ENCODE peak calls at places on chromosome 10, in seven cellular contexts. K, V, I, T, G, O and N are unnamed samples.

GRCh38 chr10:90884414-90884813 is 12.6 kb downstream of the RPP30 start:
- DNase-seq in K (no peak), G (no peak), V (no peak), T (no peak), O (no peak), I (no peak), N (no peak)

GRCh38 chr10:119315128-119316001 is 108.0 kb downstream of the GRK5 start:
- DNase-seq in G (no peak), O (no peak), T (no peak), K (peak; percentile 84), V (peak; percentile 35), I (peak; percentile 50), N (no peak)

GRCh38 chr10:79397051-79397450 is 48.4 kb downstream of the ZCCHC24 start:
- DNase-seq in O (no peak), T (no peak), G (no peak), I (no peak), V (no peak), K (no peak), N (no peak)

GRCh38 chr10:132281915-132282666 is 25.7 kb downstream of the STK32C start:
- DNase-seq in O (no peak), G (peak; percentile 65), I (no peak), K (no peak), V (no peak), T (no peak), N (peak; percentile 87)

GRCh38 chr10:80871083-80871482 is 333.4 kb downstream of the SH2D4B start:
- DNase-seq in K (no peak), O (no peak), I (no peak), T (no peak), G (no peak), V (no peak), N (no peak)

GRCh38 chr10:79229830-79230562 is 117.3 kb upstream of the PPIF start:
- DNase-seq in O (no peak), G (no peak), K (no peak), T (no peak), V (no peak), I (no peak), N (no peak)

GRCh38 chr10:329361-330099 is 194.3 kb downstream of the ZMYND11 start:
- DNase-seq in K (peak; percentile 81), T (peak; percentile 87), G (peak; percentile 82), V (peak; percentile 94), I (peak; percentile 83), O (peak; percentile 90), N (no peak)

GRCh38 chr10:26488344-26488743 is 50.2 kb downstream of the APBB1IP start:
- DNase-seq in K (peak; percentile 34), T (no peak), O (no peak), V (no peak), I (no peak), G (no peak), N (no peak)

GRCh38 chr10:26859241-26860025 is 1.3 kb downstream of the ABI1 start:
- DNase-seq in I (no peak), V (no peak), K (no peak), T (no peak), G (no peak), O (no peak), N (no peak)

GRCh38 chr10:12350167-12350872 is 973 bp downstream of the CAMK1D start:
- DNase-seq in O (no peak), V (peak; percentile 70), I (no peak), K (no peak), T (peak; percentile 71), G (peak; percentile 32), N (no peak)

GRCh38 chr10:12350925-12351324 is 1.6 kb downstream of the CAMK1D start:
- DNase-seq in G (no peak), K (no peak), I (no peak), O (no peak), V (peak; percentile 25), T (no peak), N (no peak)

GRCh38 chr10:12349628-12350166 is 350 bp downstream of the CAMK1D start:
- DNase-seq in O (no peak), T (no peak), I (no peak), G (no peak), K (no peak), V (no peak), N (no peak)

GRCh38 chr10:12348341-12348869 is 942 bp upstream of the CAMK1D start:
- DNase-seq in G (no peak), T (peak; percentile 84), V (peak; percentile 50), K (no peak), I (no peak), O (no peak), N (no peak)

DNA sequence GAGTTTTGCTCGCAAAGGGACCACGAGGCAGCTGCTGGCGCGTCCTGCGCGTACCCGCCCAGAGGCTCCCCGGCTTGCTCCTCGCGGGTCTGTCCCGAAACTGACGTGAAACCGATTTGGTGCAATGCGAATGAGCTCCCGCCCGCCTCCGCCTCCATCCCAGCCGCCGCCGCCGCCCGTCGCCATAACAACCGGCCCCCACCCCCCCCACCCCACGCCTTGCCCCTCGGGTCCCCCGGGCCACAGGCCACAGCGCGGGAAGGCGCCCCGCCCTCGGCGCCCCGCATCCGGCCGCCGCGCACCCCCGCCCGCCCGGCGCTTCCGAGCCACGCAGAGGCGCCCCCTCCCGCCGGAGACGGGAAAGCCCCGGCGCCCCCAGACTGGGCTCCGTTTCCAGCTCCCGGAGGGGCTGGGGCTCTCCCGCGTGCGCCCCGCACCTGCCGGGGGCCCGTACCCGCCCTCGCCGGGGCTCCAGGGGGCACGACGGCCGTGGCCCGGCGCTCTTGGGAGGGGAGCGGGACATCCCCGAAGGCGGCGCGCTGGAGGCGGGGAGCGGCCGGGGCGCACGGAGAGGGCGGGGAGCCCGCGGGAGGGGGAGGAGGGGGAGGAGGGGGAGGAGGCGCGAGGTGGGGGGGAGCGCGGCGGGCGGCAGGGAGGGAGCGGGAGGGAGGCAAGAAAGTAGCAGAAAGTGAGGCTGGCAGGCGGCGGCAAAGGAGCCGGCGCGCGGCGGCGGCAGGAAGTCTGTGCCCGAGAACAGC is at the start of gene CAMK1D:
- DNase-seq in G (peak; percentile 68), K (no peak), T (peak; percentile 91), V (peak; percentile 84), I (peak; percentile 49), O (peak; percentile 92), N (no peak)
- TF ChIP-seq CTCF in G (peak; percentile 36), K (no peak), T (no peak), V (peak; percentile 10), I (peak; percentile 71), O (peak; percentile 49), N (peak; percentile 77)

DNA sequence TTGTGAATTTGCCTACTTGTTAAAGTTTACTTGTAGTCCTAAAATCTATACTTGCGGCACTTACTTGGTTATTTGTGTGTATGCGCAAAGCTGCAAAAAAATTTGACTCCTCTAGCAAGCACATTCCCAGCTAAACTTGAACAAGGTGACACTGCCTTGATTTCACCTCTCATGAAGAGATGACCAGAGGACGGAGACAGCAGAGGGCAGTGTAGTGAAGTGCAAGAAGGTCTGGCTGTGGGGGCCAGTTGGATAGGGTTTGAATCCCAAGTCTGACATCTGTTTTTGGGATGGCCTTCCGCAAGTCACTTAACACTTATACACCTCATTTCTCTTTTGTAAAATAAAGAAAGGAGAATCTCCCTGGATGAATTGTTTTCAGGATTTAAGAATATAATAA is 15.7 kb downstream of the SLK start:
- DNase-seq in O (no peak), V (peak; percentile 46), G (peak; percentile 27), T (no peak), I (no peak), K (no peak), N (no peak)
- TF ChIP-seq CTCF in O (peak; percentile 18), V (no peak), G (peak; percentile 30), T (no peak), I (no peak), K (peak; percentile 20), N (peak; percentile 45)

DNA sequence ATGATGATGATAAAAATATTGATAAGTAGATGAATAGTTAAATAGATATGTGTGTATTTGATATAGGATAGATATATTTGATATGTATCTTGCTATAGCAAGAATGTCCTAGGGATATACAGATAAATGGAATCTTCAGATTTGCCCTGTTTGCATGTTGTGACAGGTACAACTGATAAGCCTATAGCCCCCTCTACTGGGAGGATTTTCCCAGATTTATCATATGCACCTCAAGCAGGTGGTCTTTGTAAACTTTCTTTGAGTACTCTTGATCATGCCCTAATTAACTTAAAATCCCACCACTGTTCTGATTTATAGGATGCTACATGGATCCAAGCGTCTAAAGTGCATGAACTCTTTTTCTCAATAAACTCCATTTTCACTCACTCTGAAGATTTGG is 1050.7 kb downstream of the SORCS3 start:
- DNase-seq in V (peak; percentile 32), T (no peak), K (no peak), O (no peak), I (no peak), G (no peak), N (no peak)
- TF ChIP-seq CTCF in V (no peak), T (no peak), K (peak; percentile 61), O (peak; percentile 15), I (no peak), G (peak; percentile 13), N (peak; percentile 25)

GRCh38 chr10:49379596-49380410 is 16.1 kb downstream of the DRGX start:
- DNase-seq in G (no peak), I (no peak), V (no peak), O (peak; percentile 69), T (no peak), K (no peak), N (no peak)
- TF ChIP-seq CTCF in G (no peak), I (no peak), V (no peak), O (no peak), T (no peak), K (peak; percentile 10), N (peak; percentile 38)

DNA sequence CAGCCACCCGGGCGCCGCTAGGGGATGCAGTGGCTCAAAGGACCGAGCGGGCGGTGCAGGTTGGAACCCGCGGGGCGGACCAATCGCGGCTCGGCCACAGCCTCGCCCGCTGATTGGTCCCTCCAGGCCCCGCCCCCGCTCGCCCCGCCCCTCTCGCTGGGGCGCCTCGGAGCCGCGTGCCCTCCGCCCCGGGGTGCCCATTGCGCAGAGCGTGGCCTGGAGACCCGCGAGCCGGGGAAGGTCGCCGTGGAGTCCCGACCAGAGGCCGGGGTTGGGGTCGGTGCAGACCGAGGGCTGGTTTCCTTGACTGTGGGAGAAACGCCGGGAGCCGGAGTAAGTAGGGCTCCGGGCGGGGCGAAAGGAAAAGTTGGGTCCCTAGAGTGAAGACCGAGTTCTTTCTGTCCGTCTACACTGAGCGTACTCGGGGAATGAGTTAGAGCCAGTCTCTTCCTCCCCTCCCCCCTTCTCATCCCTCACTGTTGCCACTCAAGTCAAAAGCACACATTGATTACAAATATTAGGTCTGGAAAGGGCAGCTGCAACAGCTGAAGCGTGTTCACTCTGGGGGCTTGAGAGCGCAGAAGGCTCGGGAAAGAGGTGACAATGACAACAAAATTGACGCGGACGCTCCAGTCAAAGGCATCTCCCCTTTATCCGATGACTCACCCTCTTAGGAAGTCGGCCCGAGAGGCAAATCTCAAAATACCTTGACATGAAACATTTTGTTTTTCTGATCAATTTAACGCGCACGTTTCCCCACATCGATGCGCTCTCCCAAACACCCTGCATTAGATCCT is 844 bp upstream of the GATA3 start:
- DNase-seq in O (no peak), T (peak; percentile 84), I (no peak), V (peak; percentile 86), K (no peak), G (peak; percentile 12), N (no peak)
- TF ChIP-seq CTCF in O (no peak), T (peak; percentile 52), I (peak; percentile 48), V (peak; percentile 78), K (peak; percentile 90), G (peak; percentile 45), N (peak; percentile 75)

DNA sequence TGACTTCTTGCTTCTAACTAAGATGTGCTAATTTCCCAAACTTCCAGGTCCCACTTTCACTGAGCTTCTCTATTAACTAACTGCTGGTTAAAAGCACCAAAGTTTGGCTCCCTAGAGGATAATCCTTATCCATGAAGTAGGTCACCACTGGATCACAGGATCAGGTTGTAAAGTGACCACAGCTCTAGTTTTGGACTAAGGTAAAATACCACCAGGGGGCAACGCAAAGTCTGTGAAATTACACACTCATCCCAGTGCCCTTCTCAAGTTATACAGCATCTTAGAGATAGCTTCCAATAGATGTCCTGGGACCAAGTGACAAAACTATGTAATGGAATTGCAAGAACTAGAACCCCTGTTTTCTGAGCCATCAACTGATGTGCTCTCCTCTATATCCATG is 116.4 kb upstream of the ASAH2 start:
- DNase-seq in O (no peak), V (peak; percentile 31), K (no peak), T (no peak), I (no peak), G (no peak), N (no peak)
- TF ChIP-seq CTCF in O (peak; percentile 51), V (no peak), K (peak; percentile 40), T (no peak), I (peak; percentile 11), G (no peak), N (peak; percentile 70)